ENCODE peak calls at places on chromosome 2, in nine cellular contexts. R is neural crest cell; U is lower lobe of right lung; K is stimulated activated CD4-positive, alpha-beta T cell treated with anti-CD3 and anti-CD28 coated beads, Interleukin-2, amount 100 ng/mL, for 24 hours; D is hypothalamus; J is stimulated activated effector memory CD8-positive, alpha-beta T cell treated with anti-CD3 and anti-CD28 coated beads, Interleukin-12 subunit alpha, Interleukin-12 subunit beta, amount 100 ng/mL, for 72 hours; O is HuH-7.5; C is heart right ventricle; I is ascending aorta. N is an unnamed sample.

GRCh38 chr2:199660167-199660566 is 190.8 kb downstream of the FTCDNL1 start:
- DNase-seq in R (no peak), U (peak; percentile 32), K (no peak), D (no peak), J (no peak), O (no peak), C (no peak), I (no peak), N (no peak)

GRCh38 chr2:101697794-101698418 is 399 bp downstream of the MAP4K4 start:
- DNase-seq in R (no peak), U (no peak), K (peak; percentile 30), D (peak; percentile 11), J (no peak), O (no peak), C (peak; percentile 35), I (no peak), N (no peak)

GRCh38 chr2:215409331-215410127 is 26.3 kb downstream of the FN1 start:
- DNase-seq in R (no peak), U (no peak), K (peak; percentile 29), D (no peak), J (no peak), O (no peak), C (no peak), I (no peak), N (no peak)

GRCh38 chr2:108987111-108987510 is 1.9 kb downstream of the EDAR start:
- DNase-seq in R (no peak), U (no peak), K (peak; percentile 46), D (no peak), J (no peak), O (no peak), C (no peak), I (no peak), N (no peak)

GRCh38 chr2:36807223-36807886 is 110.8 kb downstream of the VIT start:
- DNase-seq in R (no peak), U (no peak), K (no peak), D (no peak), J (no peak), O (no peak), C (no peak), I (no peak), N (no peak)

GRCh38 chr2:121228521-121228920 is 56.5 kb downstream of the TFCP2L1 start:
- DNase-seq in R (no peak), U (peak; percentile 24), K (no peak), D (no peak), J (no peak), O (no peak), C (no peak), I (no peak), N (no peak)

GRCh38 chr2:42917374-42918017 is 125.1 kb upstream of the HAAO start:
- DNase-seq in R (no peak), U (no peak), K (peak; percentile 10), D (no peak), J (no peak), O (no peak), C (peak; percentile 42), I (no peak), N (no peak)

GRCh38 chr2:71510196-71510807 is 56.9 kb downstream of the DYSF start:
- DNase-seq in R (peak; percentile 82), U (peak; percentile 79), K (peak; percentile 80), D (peak; percentile 71), J (peak; percentile 55), O (peak; percentile 89), C (peak; percentile 72), I (peak; percentile 83), N (no peak)

GRCh38 chr2:3470166-3470651 is 49.1 kb downstream of the ADI1 start:
- DNase-seq in R (no peak), U (peak; percentile 78), K (no peak), D (peak; percentile 28), J (no peak), O (no peak), C (peak; percentile 88), I (peak; percentile 93), N (peak; percentile 57)

GRCh38 chr2:42850016-42850805 is 57.8 kb upstream of the HAAO start:
- DNase-seq in R (no peak), U (no peak), K (no peak), D (no peak), J (no peak), O (no peak), C (no peak), I (peak; percentile 60), N (no peak)

GRCh38 chr2:64730551-64731305 is 77.0 kb upstream of the SERTAD2 start:
- DNase-seq in R (no peak), U (peak; percentile 51), K (peak; percentile 30), D (peak; percentile 40), J (no peak), O (no peak), C (peak; percentile 31), I (peak; percentile 80), N (peak; percentile 11)

GRCh38 chr2:179802483-179802882 is 58.9 kb downstream of the ZNF385B start:
- DNase-seq in R (no peak), U (no peak), K (no peak), D (no peak), J (no peak), O (no peak), C (no peak), I (no peak), N (no peak)

GRCh38 chr2:48694143-48694542 is 61.4 kb downstream of the LHCGR start:
- DNase-seq in R (no peak), U (no peak), K (no peak), D (no peak), J (no peak), O (no peak), C (no peak), I (no peak), N (no peak)

GRCh38 chr2:52289776-52290175 is 1257.8 kb upstream of the NRXN1 start:
- DNase-seq in R (no peak), U (no peak), K (no peak), D (no peak), J (no peak), O (no peak), C (no peak), I (no peak), N (no peak)

GRCh38 chr2:239259173-239259572 is 141.6 kb downstream of the HDAC4 start:
- DNase-seq in R (no peak), U (no peak), K (no peak), D (no peak), J (no peak), O (no peak), C (no peak), I (no peak), N (no peak)

GRCh38 chr2:25255745-25256485 is 85.8 kb downstream of the DNMT3A start:
- DNase-seq in R (no peak), U (no peak), K (no peak), D (no peak), J (no peak), O (no peak), C (no peak), I (no peak), N (no peak)

GRCh38 chr2:112714836-112715631 is 5.8 kb upstream of the NT5DC4 start:
- DNase-seq in R (no peak), U (peak; percentile 24), K (no peak), D (no peak), J (no peak), O (no peak), C (no peak), I (no peak), N (no peak)

GRCh38 chr2:39851251-39851650 is 72.2 kb upstream of the THUMPD2 start:
- DNase-seq in R (no peak), U (no peak), K (no peak), D (no peak), J (no peak), O (no peak), C (no peak), I (no peak), N (no peak)

GRCh38 chr2:191012845-191013616 is 940 bp downstream of the STAT1 start:
- DNase-seq in R (no peak), U (no peak), K (no peak), D (no peak), J (no peak), O (peak; percentile 23), C (no peak), I (no peak), N (no peak)

GRCh38 chr2:106890611-106891010 is 4.6 kb upstream of the ST6GAL2 start:
- DNase-seq in R (no peak), U (no peak), K (no peak), D (no peak), J (no peak), O (no peak), C (no peak), I (no peak), N (no peak)

GRCh38 chr2:101106453-101107181 is 44.6 kb downstream of the TBC1D8 start:
- DNase-seq in R (no peak), U (no peak), K (no peak), D (no peak), J (no peak), O (no peak), C (no peak), I (no peak), N (no peak)

N was measured in thoracic aorta.